ENCODE peak calls at places on chromosomes 7 and 10, in six cellular contexts. One of them, this sample, is unnamed.

GRCh38 chr10:436013-436697 is 253.3 kb downstream of the DIP2C start:
- DNase-seq in breast epithelium: no peak
- DNase-seq in HCT116: peak; percentile 78
- DNase-seq in spleen: no peak
- DNase-seq in esophagus muscularis mucosa: no peak
- DNase-seq in SK-N-SH: no peak
- DNase-seq in this sample: no peak

GRCh38 chr10:63866075-63866746 is 345.0 kb downstream of the REEP3 start:
- DNase-seq in esophagus muscularis mucosa: no peak
- DNase-seq in SK-N-SH: peak; percentile 74
- DNase-seq in spleen: no peak
- DNase-seq in HCT116: peak; percentile 56
- DNase-seq in breast epithelium: no peak
- DNase-seq in this sample: no peak

GRCh38 chr10:36730316-36730715 is 395.1 kb upstream of the ANKRD30A start:
- DNase-seq in SK-N-SH: no peak
- DNase-seq in spleen: no peak
- DNase-seq in breast epithelium: no peak
- DNase-seq in HCT116: no peak
- DNase-seq in esophagus muscularis mucosa: no peak
- DNase-seq in this sample: no peak

GRCh38 chr7:2399848-2400587 is 3.4 kb upstream of the CHST12 start:
- DNase-seq in HCT116: no peak
- DNase-seq in SK-N-SH: peak; percentile 72
- DNase-seq in spleen: no peak
- DNase-seq in esophagus muscularis mucosa: no peak
- DNase-seq in breast epithelium: peak; percentile 81
- DNase-seq in this sample: peak; percentile 86

GRCh38 chr7:109476409-109476808 is 906.7 kb downstream of the DNAJB9 start:
- DNase-seq in breast epithelium: no peak
- DNase-seq in esophagus muscularis mucosa: no peak
- DNase-seq in HCT116: no peak
- DNase-seq in spleen: no peak
- DNase-seq in SK-N-SH: no peak
- DNase-seq in this sample: no peak

GRCh38 chr10:125344573-125345121 is 184.3 kb upstream of the CTBP2 start:
- DNase-seq in breast epithelium: no peak
- DNase-seq in HCT116: no peak
- DNase-seq in spleen: no peak
- DNase-seq in esophagus muscularis mucosa: no peak
- DNase-seq in SK-N-SH: peak; percentile 21
- DNase-seq in this sample: no peak

GRCh38 chr7:150975536-150976285 is 2.4 kb downstream of the KCNH2 start:
- DNase-seq in spleen: no peak
- DNase-seq in SK-N-SH: peak; percentile 79
- DNase-seq in HCT116: no peak
- DNase-seq in breast epithelium: no peak
- DNase-seq in esophagus muscularis mucosa: no peak
- DNase-seq in this sample: no peak

GRCh38 chr7:132290021-132290420 is 286.2 kb downstream of the PLXNA4 start:
- DNase-seq in spleen: no peak
- DNase-seq in SK-N-SH: peak; percentile 49
- DNase-seq in breast epithelium: no peak
- DNase-seq in esophagus muscularis mucosa: no peak
- DNase-seq in HCT116: no peak
- DNase-seq in this sample: no peak

GRCh38 chr7:27154369-27154768 is 2.0 kb upstream of the HOXA3 start:
- DNase-seq in SK-N-SH: no peak
- DNase-seq in breast epithelium: peak; percentile 37
- DNase-seq in spleen: no peak
- DNase-seq in esophagus muscularis mucosa: no peak
- DNase-seq in HCT116: no peak
- DNase-seq in this sample: no peak

GRCh38 chr7:130277763-130278643 is 11.3 kb downstream of the CPA2 start:
- DNase-seq in breast epithelium: no peak
- DNase-seq in esophagus muscularis mucosa: no peak
- DNase-seq in spleen: no peak
- DNase-seq in HCT116: peak; percentile 44
- DNase-seq in SK-N-SH: peak; percentile 77
- DNase-seq in this sample: peak; percentile 27

GRCh38 chr7:29480456-29480855 is 83.2 kb upstream of the PRR15 start:
- DNase-seq in esophagus muscularis mucosa: peak; percentile 89
- DNase-seq in HCT116: no peak
- DNase-seq in SK-N-SH: no peak
- DNase-seq in spleen: no peak
- DNase-seq in breast epithelium: no peak
- DNase-seq in this sample: no peak

GRCh38 chr7:67618569-67619543 is 622.2 kb downstream of the TYW1 start:
- DNase-seq in HCT116: no peak
- DNase-seq in esophagus muscularis mucosa: no peak
- DNase-seq in breast epithelium: no peak
- DNase-seq in SK-N-SH: peak; percentile 79
- DNase-seq in spleen: no peak
- DNase-seq in this sample: no peak

GRCh38 chr10:131167036-131167860 is 144.3 kb downstream of the TCERG1L start:
- DNase-seq in breast epithelium: no peak
- DNase-seq in SK-N-SH: no peak
- DNase-seq in spleen: peak; percentile 58
- DNase-seq in HCT116: no peak
- DNase-seq in esophagus muscularis mucosa: no peak
- DNase-seq in this sample: no peak

GRCh38 chr10:87862644-87863101 is 660 bp downstream of the KLLN start:
- DNase-seq in esophagus muscularis mucosa: no peak
- DNase-seq in spleen: no peak
- DNase-seq in HCT116: no peak
- DNase-seq in breast epithelium: no peak
- DNase-seq in SK-N-SH: no peak
- DNase-seq in this sample: peak; percentile 93

GRCh38 chr10:101576229-101576863 is 11.7 kb downstream of the POLL start:
- DNase-seq in esophagus muscularis mucosa: no peak
- DNase-seq in spleen: no peak
- DNase-seq in SK-N-SH: no peak
- DNase-seq in breast epithelium: no peak
- DNase-seq in HCT116: no peak
- DNase-seq in this sample: no peak

GRCh38 chr7:27606270-27607209 is 56.1 kb downstream of the HIBADH start:
- DNase-seq in breast epithelium: no peak
- DNase-seq in esophagus muscularis mucosa: no peak
- DNase-seq in SK-N-SH: no peak
- DNase-seq in HCT116: no peak
- DNase-seq in spleen: no peak
- DNase-seq in this sample: no peak

GRCh38 chr10:122457934-122458333 is 3.4 kb upstream of the HTRA1 start:
- DNase-seq in esophagus muscularis mucosa: no peak
- DNase-seq in spleen: no peak
- DNase-seq in breast epithelium: no peak
- DNase-seq in SK-N-SH: no peak
- DNase-seq in HCT116: no peak
- DNase-seq in this sample: no peak

GRCh38 chr7:71630521-71630920 is 498.6 kb downstream of the GALNT17 start:
- DNase-seq in breast epithelium: no peak
- DNase-seq in HCT116: no peak
- DNase-seq in SK-N-SH: no peak
- DNase-seq in esophagus muscularis mucosa: no peak
- DNase-seq in spleen: no peak
- DNase-seq in this sample: no peak

GRCh38 chr7:6171532-6172330 is 100.7 kb downstream of the CYTH3 start:
- DNase-seq in esophagus muscularis mucosa: no peak
- DNase-seq in spleen: no peak
- DNase-seq in breast epithelium: no peak
- DNase-seq in SK-N-SH: no peak
- DNase-seq in HCT116: no peak
- DNase-seq in this sample: no peak

GRCh38 chr10:86254081-86254480 is 112.5 kb downstream of the GRID1 start:
- DNase-seq in esophagus muscularis mucosa: no peak
- DNase-seq in spleen: no peak
- DNase-seq in breast epithelium: no peak
- DNase-seq in HCT116: no peak
- DNase-seq in SK-N-SH: peak; percentile 5
- DNase-seq in this sample: no peak

GRCh38 chr10:25015927-25016348 is at the start of gene ENKUR:
- DNase-seq in breast epithelium: peak; percentile 86
- DNase-seq in spleen: peak; percentile 95
- DNase-seq in HCT116: peak; percentile 90
- DNase-seq in SK-N-SH: peak; percentile 74
- DNase-seq in esophagus muscularis mucosa: peak; percentile 97
- DNase-seq in this sample: peak; percentile 95

GRCh38 chr10:36280396-36280795 is 638.3 kb upstream of the FZD8 start:
- DNase-seq in spleen: no peak
- DNase-seq in esophagus muscularis mucosa: no peak
- DNase-seq in breast epithelium: no peak
- DNase-seq in SK-N-SH: no peak
- DNase-seq in HCT116: no peak
- DNase-seq in this sample: no peak

DNA sequence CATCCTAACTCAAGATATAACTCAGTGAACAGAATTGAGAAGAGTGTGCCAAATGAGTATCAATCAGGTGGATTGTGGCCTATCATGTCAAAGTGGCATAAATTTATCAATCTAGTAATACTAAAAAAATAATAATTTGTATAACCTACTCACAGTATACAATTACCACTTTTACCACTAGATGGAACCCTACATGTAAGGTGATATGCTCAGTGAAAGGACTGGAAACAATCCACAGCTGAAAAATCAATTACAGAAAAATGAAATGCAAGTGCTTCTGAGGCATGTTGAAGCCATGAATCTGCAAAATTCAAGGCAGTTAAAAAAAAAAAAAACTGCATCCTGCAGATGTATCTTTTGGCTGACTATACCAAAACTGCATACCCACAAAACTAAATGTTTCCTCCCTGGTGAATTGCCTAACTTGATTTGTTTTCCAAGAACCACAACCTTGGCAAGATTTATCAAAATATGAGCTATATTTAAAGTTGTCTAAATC is 13.9 kb downstream of the ARHGAP19 start:
- DNase-seq in SK-N-SH: peak; percentile 61
- DNase-seq in spleen: no peak
- DNase-seq in breast epithelium: no peak
- DNase-seq in HCT116: peak; percentile 33
- DNase-seq in esophagus muscularis mucosa: no peak
- DNase-seq in this sample: no peak
- TF ChIP-seq POLR2AphosphoS5 in SK-N-SH: no peak
- TF ChIP-seq POLR2AphosphoS5 in spleen: no peak
- TF ChIP-seq POLR2AphosphoS5 in breast epithelium: no peak
- TF ChIP-seq POLR2AphosphoS5 in HCT116: no peak
- TF ChIP-seq POLR2AphosphoS5 in esophagus muscularis mucosa: no peak
- TF ChIP-seq POLR2AphosphoS5 in this sample: no peak

GRCh38 chr7:684416-684815 is 42.1 kb upstream of the DNAAF5 start:
- DNase-seq in esophagus muscularis mucosa: no peak
- DNase-seq in spleen: peak; percentile 55
- DNase-seq in SK-N-SH: no peak
- DNase-seq in breast epithelium: peak; percentile 19
- DNase-seq in HCT116: no peak
- DNase-seq in this sample: no peak
- H3K4me1 ChIP-seq in esophagus muscularis mucosa: no peaks in the 10 kb centered on the region
- H3K4me1 ChIP-seq in spleen: no peaks in the 10 kb centered on the region
- H3K4me1 ChIP-seq in SK-N-SH: no peaks in the 10 kb centered on the region
- H3K4me1 ChIP-seq in breast epithelium: no peaks in the 10 kb centered on the region
- H3K4me1 ChIP-seq in HCT116: no peaks in the 10 kb centered on the region
- H3K4me1 ChIP-seq in this sample: no peaks in the 10 kb centered on the region

DNA sequence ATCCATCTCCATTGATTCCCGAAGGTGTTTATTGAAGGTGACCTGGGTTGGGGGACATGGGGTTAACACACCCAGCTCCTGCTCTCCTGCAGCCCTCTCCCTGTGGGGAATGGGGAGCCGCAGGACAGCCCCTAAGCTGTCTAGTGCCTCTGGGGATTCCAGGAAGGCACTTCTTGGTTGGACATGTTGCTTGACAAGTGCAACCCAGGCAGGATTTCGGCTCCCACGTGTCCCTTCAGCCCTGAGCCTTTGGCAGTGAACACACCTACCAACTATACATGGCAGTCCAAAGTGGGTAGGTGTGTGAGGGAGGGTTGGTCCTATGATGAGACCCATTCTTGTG is 43.9 kb downstream of the DOCK1 start:
- DNase-seq in breast epithelium: peak; percentile 43
- DNase-seq in spleen: no peak
- DNase-seq in esophagus muscularis mucosa: no peak
- DNase-seq in HCT116: no peak
- DNase-seq in SK-N-SH: no peak
- DNase-seq in this sample: peak; percentile 76
- H3K9me3 ChIP-seq in breast epithelium: no peaks in the 10 kb centered on the region
- H3K9me3 ChIP-seq in spleen: peaks cover 9% of the 10 kb centered on the region
- H3K9me3 ChIP-seq in esophagus muscularis mucosa: no peaks in the 10 kb centered on the region
- H3K9me3 ChIP-seq in HCT116: peaks cover 13% of the 10 kb centered on the region
- H3K9me3 ChIP-seq in SK-N-SH: no peaks in the 10 kb centered on the region
- H3K9me3 ChIP-seq in this sample: no peaks in the 10 kb centered on the region

DNA sequence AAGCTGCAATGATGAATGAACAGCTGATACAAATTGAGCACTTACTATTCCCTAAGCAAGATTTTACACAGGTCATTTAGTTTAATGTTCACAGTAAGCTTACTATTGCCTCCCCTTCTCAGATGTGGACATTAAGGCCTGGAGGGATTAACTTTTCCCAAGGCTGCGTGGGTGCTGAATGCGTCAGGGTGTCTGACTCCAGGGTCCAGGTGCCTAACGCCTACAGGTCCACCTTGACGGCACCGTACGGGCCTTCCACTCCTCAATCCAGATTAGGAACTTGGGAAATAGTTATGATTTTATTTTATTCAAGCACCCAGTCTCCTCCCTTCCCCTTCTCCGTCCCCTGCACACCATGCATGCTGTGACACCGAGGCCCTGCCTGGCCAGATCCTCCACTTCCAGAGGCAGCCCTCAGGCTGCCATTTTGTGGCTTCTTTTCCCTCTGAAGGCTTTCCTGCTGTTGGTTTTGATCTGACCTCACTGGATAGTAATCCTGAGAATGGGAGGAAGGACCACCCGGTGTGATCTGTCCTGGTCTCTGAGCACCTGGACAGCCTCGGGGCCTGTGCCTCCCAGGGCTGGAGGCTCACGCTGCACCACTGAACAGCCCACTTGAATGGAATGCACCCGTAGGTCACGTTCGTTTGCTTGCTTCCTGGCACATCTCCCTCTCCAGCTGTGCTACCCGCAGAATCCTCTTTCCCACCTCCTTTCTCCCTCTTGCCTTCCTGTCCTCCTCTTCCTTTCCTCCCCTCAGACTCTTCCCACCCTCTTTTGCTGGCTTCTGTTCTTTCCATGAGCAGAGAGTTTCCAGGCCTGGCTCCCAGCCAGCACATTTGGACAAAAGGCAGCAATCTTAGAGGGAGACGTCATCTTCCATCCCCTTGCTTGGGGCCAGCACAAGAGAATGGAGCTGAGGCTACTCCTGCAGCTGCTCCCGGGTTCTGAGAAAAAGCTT is 14.4 kb downstream of the DENND2A start:
- DNase-seq in SK-N-SH: peak; percentile 69
- DNase-seq in breast epithelium: peak; percentile 73
- DNase-seq in esophagus muscularis mucosa: peak; percentile 97
- DNase-seq in spleen: no peak
- DNase-seq in HCT116: no peak
- DNase-seq in this sample: no peak
- TF ChIP-seq POLR2AphosphoS5 in SK-N-SH: peak; percentile 49
- TF ChIP-seq POLR2AphosphoS5 in breast epithelium: no peak
- TF ChIP-seq POLR2AphosphoS5 in esophagus muscularis mucosa: peak; percentile 75
- TF ChIP-seq POLR2AphosphoS5 in spleen: peak; percentile 57
- TF ChIP-seq POLR2AphosphoS5 in HCT116: no peak
- TF ChIP-seq POLR2AphosphoS5 in this sample: peak; percentile 38

This sample was measured in vagina.